ENCODE peak calls at places on chromosomes 4 and X, in four cellular contexts. D is CD8-positive, alpha-beta memory T cell; M is H9; C is stomach. A is an unnamed sample. For H3K4me1, the result is how much of the 10 kb centered on the place peaks cover.

GRCh38 chrX:101759000-101759399 is 99.3 kb upstream of the ARMCX2 start:
- DNase-seq in D (peak), M (peak), C (no peak), A (peak)

GRCh38 chrX:38754102-38754790 is 47.0 kb upstream of the MID1IP1 start:
- DNase-seq in D (peak), M (peak), C (no peak), A (peak)

GRCh38 chrX:72124540-72125201 is 7.0 kb downstream of the RTL5 start:
- DNase-seq in D (no peak), M (no peak), C (no peak), A (no peak)

GRCh38 chrX:120251471-120252011 is 929 bp downstream of the ZBTB33 start:
- DNase-seq in D (peak), M (no peak), C (peak), A (no peak)

GRCh38 chr4:114077610-114078009 is 98.2 kb upstream of the ARSJ start:
- DNase-seq in D (no peak), M (no peak), C (no peak), A (no peak)

GRCh38 chrX:134929813-134930212 is 61.0 kb upstream of the SMIM10 start:
- DNase-seq in D (no peak), M (no peak), C (no peak), A (no peak)

GRCh38 chrX:83630662-83631061 is 122.6 kb downstream of the POU3F4 start:
- DNase-seq in D (no peak), M (no peak), C (no peak), A (no peak)

GRCh38 chrX:110162131-110162530 is 155.8 kb downstream of the AMMECR1 start:
- DNase-seq in D (no peak), M (no peak), C (no peak), A (no peak)

GRCh38 chr4:1360423-1361283 is 13.6 kb downstream of the UVSSA start:
- DNase-seq in D (no peak), M (no peak), C (no peak), A (no peak)

GRCh38 chr4:47705326-47705981 is 132.4 kb downstream of the CORIN start:
- DNase-seq in D (no peak), M (no peak), C (no peak), A (no peak)

GRCh38 chrX:139766545-139766983 is 58.6 kb upstream of the MCF2 start:
- DNase-seq in D (peak), M (no peak), C (no peak), A (peak)

GRCh38 chr4:30881985-30882384 is 161.8 kb downstream of the PCDH7 start:
- DNase-seq in D (no peak), M (no peak), C (no peak), A (no peak)

GRCh38 chr4:57109847-57110634 is at the start of gene IGFBP7:
- DNase-seq in D (no peak), M (no peak), C (peak), A (no peak)

GRCh38 chr4:57113870-57114269 is 3.7 kb upstream of the IGFBP7 start:
- DNase-seq in D (no peak), M (no peak), C (no peak), A (no peak)

GRCh38 chr4:57109530-57109846 is 697 bp downstream of the IGFBP7 start:
- DNase-seq in D (no peak), M (no peak), C (no peak), A (no peak)

GRCh38 chr4:57114973-57115372 is 4.8 kb upstream of the IGFBP7 start:
- DNase-seq in D (no peak), M (no peak), C (no peak), A (no peak)

GRCh38 chr4:57110635-57111546 is 706 bp upstream of the IGFBP7 start:
- DNase-seq in D (no peak), M (peak), C (peak), A (no peak)
- H3K4me1 ChIP-seq in D (under half), M (under half), C (under half), A (under half)

DNA sequence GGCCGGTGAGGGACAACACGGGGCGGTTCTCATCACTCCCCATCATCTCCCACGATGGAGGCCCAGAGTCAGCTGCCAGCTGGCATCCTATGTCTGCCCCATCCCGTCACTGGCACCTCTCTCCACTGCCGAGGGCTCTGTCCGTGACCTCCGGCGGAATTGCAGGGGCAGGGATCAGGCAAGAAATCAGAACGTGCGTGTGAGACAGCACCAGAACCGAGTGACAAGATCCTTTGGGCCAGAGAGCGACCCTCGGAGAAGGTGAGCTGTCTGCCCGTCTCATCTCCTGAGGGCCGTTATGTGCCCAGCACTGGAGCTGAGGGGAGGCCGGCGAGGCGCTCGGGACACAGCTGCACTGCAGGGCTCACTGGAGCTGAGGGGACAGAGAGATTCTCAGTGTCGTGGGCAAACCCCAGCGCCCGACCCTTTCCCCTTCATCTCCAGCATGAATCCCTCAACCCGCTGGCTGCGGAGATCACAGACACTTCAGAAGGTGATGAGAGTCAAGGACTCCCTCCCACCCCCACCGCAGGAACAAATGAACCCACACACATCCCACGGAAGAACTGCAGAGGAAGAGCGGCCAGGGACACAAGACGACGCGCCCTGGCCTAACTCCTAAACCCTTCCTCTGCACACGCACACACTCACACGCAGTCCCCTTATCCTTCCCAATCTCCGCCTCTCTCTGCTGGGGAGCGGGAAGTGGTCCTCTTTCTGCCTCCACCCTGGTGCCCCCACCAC is 128.7 kb downstream of the AFAP1 start:
- DNase-seq in D (no peak), M (no peak), C (no peak), A (no peak)
- H3K4me1 ChIP-seq in D (under half), M (under half), C (half or more), A (under half)

GRCh38 chr4:102326951-102327350 is 18.3 kb downstream of the SLC39A8 start:
- DNase-seq in D (no peak), M (no peak), C (no peak), A (no peak)
- H3K4me1 ChIP-seq in D (under half), M (under half), C (under half), A (under half)

GRCh38 chr4:153748378-153748777 is 11.4 kb downstream of the RNF175 start:
- DNase-seq in D (no peak), M (no peak), C (no peak), A (no peak)

GRCh38 chr4:153747406-153747805 is 12.4 kb downstream of the RNF175 start:
- DNase-seq in D (no peak), M (no peak), C (no peak), A (no peak)

GRCh38 chr4:153755186-153755585 is 4.6 kb downstream of the RNF175 start:
- DNase-seq in D (no peak), M (no peak), C (no peak), A (no peak)

DNA sequence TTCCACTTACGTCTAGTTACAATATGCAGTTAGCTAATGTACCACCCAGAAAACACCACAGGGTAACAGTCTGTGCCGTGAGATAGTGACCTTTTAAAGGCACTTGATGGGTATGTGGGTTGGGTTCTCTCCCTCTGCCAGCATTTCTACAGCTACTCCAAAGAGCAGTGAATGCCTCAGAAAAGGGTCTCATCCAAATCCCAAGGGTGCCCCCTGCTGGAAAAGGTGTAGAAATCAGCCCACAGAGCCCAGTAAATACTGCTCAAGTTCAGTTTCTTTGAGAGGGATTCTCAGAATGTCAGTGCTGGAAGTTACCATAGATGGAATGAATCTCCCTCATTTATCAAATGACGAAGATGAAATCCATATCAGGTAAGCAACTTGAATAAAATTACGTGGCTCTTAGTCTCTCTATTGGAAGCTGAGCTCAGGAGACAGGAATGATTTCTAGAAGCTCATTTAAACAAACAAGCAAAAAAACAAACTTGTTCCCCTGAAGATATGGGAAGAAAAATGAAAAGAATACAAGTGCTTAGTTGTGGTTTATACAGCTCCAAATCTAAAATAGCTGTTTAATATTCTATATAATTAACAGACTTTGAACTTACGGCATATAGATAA is 9.5 kb downstream of the RNF175 start:
- DNase-seq in D (peak), M (peak), C (peak), A (peak)
- H3K4me1 ChIP-seq in D (under half), M (under half), C (under half), A (under half)

GRCh38 chr4:118741456-118741855 is 56.3 kb downstream of the METTL14 start:
- DNase-seq in D (no peak), M (no peak), C (no peak), A (no peak)

GRCh38 chr4:118738999-118739690 is 54.0 kb downstream of the METTL14 start:
- DNase-seq in D (no peak), M (no peak), C (no peak), A (no peak)

GRCh38 chr4:118742050-118742449 is 56.9 kb downstream of the METTL14 start:
- DNase-seq in D (no peak), M (no peak), C (no peak), A (no peak)

GRCh38 chr4:118738090-118738489 is 52.9 kb downstream of the METTL14 start:
- DNase-seq in D (no peak), M (no peak), C (no peak), A (no peak)

GRCh38 chr4:118740869-118741268 is 55.7 kb downstream of the METTL14 start:
- DNase-seq in D (no peak), M (no peak), C (no peak), A (peak)
- H3K4me1 ChIP-seq in D (under half), M (under half), C (under half), A (under half)

DNA sequence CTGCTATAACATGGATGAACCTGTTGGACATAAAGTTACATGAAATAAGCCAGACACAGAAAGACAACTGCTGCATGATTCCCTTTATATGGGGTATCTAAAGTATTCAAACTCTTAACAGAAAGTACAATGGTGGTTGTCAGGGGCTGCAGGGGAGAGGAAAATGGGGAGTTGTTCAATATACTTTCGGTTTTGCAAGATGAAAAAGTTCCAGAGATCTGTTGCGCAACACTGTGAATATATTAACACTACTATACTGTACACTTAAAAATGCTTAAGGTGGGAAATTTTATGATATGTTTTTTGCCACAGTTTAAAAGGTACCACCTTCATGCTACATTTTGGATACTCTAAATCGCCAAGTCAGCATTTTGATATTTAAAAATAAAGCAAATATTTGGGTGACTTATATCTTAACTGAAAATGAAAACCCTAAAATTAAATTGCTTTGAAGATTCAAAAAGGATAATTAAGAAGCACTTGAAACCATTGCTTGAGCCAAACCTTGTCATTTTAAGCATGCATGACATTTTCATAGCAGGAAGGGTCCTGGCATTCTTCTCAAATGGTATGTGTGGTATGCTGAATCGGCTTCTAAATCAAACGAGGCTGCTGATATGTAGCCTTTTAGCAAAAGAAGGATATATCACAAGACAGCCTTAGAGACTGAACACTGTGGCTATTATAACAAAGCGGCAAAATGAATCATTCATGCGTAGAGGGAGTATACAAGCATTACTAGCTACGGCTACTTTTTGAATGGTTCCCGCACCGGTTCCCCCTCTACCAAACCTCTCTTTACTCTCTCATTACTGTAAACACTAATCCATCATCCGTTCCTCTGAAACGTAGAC is 607.1 kb upstream of the DIPK2B start:
- DNase-seq in D (peak), M (no peak), C (no peak), A (peak)
- H3K4me1 ChIP-seq in D (under half), M (under half), C (under half), A (half or more)

GRCh38 chrX:44908198-44908597 is 35.2 kb downstream of the KDM6A start:
- DNase-seq in D (no peak), M (no peak), C (no peak), A (no peak)

GRCh38 chrX:44906041-44906440 is 33.1 kb downstream of the KDM6A start:
- DNase-seq in D (no peak), M (no peak), C (no peak), A (no peak)

GRCh38 chrX:44904542-44905115 is 31.6 kb downstream of the KDM6A start:
- DNase-seq in D (no peak), M (no peak), C (no peak), A (no peak)

GRCh38 chrX:44908838-44909237 is 35.9 kb downstream of the KDM6A start:
- DNase-seq in D (no peak), M (no peak), C (no peak), A (no peak)

GRCh38 chrX:44906542-44906941 is 33.6 kb downstream of the KDM6A start:
- DNase-seq in D (no peak), M (no peak), C (no peak), A (no peak)
- H3K4me1 ChIP-seq in D (under half), M (under half), C (half or more), A (under half)

A was measured in CD4-positive, alpha-beta memory T cell.